ENCODE peak calls at places on chromosomes 11 and 22, in four cellular contexts. One of them, this sample, is unnamed.

GRCh38 chr22:40235418-40235817 is 57.7 kb downstream of the TNRC6B start:
- DNase-seq in uterus: no peak
- DNase-seq in sigmoid colon: no peak
- DNase-seq in BE2C: no peak
- DNase-seq in this sample: peak; percentile 31

GRCh38 chr11:1481861-1482441 is 4.6 kb downstream of the MOB2 start:
- DNase-seq in uterus: peak; percentile 15
- DNase-seq in sigmoid colon: peak; percentile 62
- DNase-seq in BE2C: peak; percentile 1
- DNase-seq in this sample: no peak

GRCh38 chr11:45648931-45649330 is 16.5 kb downstream of the CHST1 start:
- DNase-seq in uterus: no peak
- DNase-seq in sigmoid colon: no peak
- DNase-seq in BE2C: no peak
- DNase-seq in this sample: no peak

GRCh38 chr11:8699903-8700302 is 17.3 kb downstream of the RPL27A start:
- DNase-seq in uterus: no peak
- DNase-seq in sigmoid colon: peak; percentile 65
- DNase-seq in BE2C: no peak
- DNase-seq in this sample: peak; percentile 87

GRCh38 chr11:72583616-72584292 is 90.5 kb downstream of the PDE2A start:
- DNase-seq in uterus: no peak
- DNase-seq in sigmoid colon: peak; percentile 63
- DNase-seq in BE2C: no peak
- DNase-seq in this sample: no peak

GRCh38 chr22:23054531-23055257 is 15.6 kb upstream of the GNAZ start:
- DNase-seq in uterus: no peak
- DNase-seq in sigmoid colon: no peak
- DNase-seq in BE2C: no peak
- DNase-seq in this sample: no peak

GRCh38 chr11:5631969-5632635 is 7.3 kb downstream of the TRIM34 start:
- DNase-seq in uterus: no peak
- DNase-seq in sigmoid colon: no peak
- DNase-seq in BE2C: no peak
- DNase-seq in this sample: peak; percentile 53

GRCh38 chr22:49768961-49769690 is 58.5 kb downstream of the BRD1 start:
- DNase-seq in uterus: no peak
- DNase-seq in sigmoid colon: peak; percentile 70
- DNase-seq in BE2C: peak; percentile 13
- DNase-seq in this sample: no peak

GRCh38 chr22:48531721-48532435 is 1295.8 kb downstream of the BRD1 start:
- DNase-seq in uterus: no peak
- DNase-seq in sigmoid colon: no peak
- DNase-seq in BE2C: no peak
- DNase-seq in this sample: no peak

GRCh38 chr22:43153916-43154315 is 2.6 kb downstream of the TSPO start:
- DNase-seq in uterus: no peak
- DNase-seq in sigmoid colon: no peak
- DNase-seq in BE2C: no peak
- DNase-seq in this sample: no peak

GRCh38 chr11:102810943-102811528 is 13.1 kb upstream of the MMP1 start:
- DNase-seq in uterus: no peak
- DNase-seq in sigmoid colon: no peak
- DNase-seq in BE2C: no peak
- DNase-seq in this sample: peak; percentile 21

GRCh38 chr11:95829580-95830259 is 39.4 kb downstream of the CEP57 start:
- DNase-seq in uterus: no peak
- DNase-seq in sigmoid colon: no peak
- DNase-seq in BE2C: no peak
- DNase-seq in this sample: no peak

GRCh38 chr11:14529933-14530332 is 9.7 kb upstream of the PSMA1 start:
- DNase-seq in uterus: no peak
- DNase-seq in sigmoid colon: no peak
- DNase-seq in BE2C: no peak
- DNase-seq in this sample: no peak

GRCh38 chr11:102114032-102114431 is 3.8 kb downstream of the YAP1 start:
- DNase-seq in uterus: no peak
- DNase-seq in sigmoid colon: no peak
- DNase-seq in BE2C: no peak
- DNase-seq in this sample: no peak

GRCh38 chr11:132310390-132311375 is 940.3 kb downstream of the NTM start:
- DNase-seq in uterus: no peak
- DNase-seq in sigmoid colon: no peak
- DNase-seq in BE2C: no peak
- DNase-seq in this sample: no peak

GRCh38 chr11:17931595-17931994 is 81.3 kb downstream of the SERGEF start:
- DNase-seq in uterus: no peak
- DNase-seq in sigmoid colon: no peak
- DNase-seq in BE2C: no peak
- DNase-seq in this sample: no peak

GRCh38 chr22:39194098-39194497 is 41.6 kb upstream of the CBX7 start:
- DNase-seq in uterus: no peak
- DNase-seq in sigmoid colon: no peak
- DNase-seq in BE2C: no peak
- DNase-seq in this sample: no peak

GRCh38 chr22:39197578-39197977 is 45.1 kb upstream of the CBX7 start:
- DNase-seq in uterus: no peak
- DNase-seq in sigmoid colon: no peak
- DNase-seq in BE2C: no peak
- DNase-seq in this sample: no peak
- H3K36me3 ChIP-seq in uterus: no peaks in the 10 kb centered on the region
- H3K36me3 ChIP-seq in sigmoid colon: no peaks in the 10 kb centered on the region
- H3K36me3 ChIP-seq in BE2C: no peaks in the 10 kb centered on the region
- H3K36me3 ChIP-seq in this sample: no peaks in the 10 kb centered on the region

GRCh38 chr11:66345316-66345649 is 379 bp upstream of the BRMS1 start:
- DNase-seq in uterus: no peak
- DNase-seq in sigmoid colon: no peak
- DNase-seq in BE2C: no peak
- DNase-seq in this sample: no peak
- H3K4me1 ChIP-seq in uterus: peaks cover 12% of the 10 kb centered on the region
- H3K4me1 ChIP-seq in sigmoid colon: peaks cover 4% of the 10 kb centered on the region
- H3K4me1 ChIP-seq in BE2C: no peaks in the 10 kb centered on the region
- H3K4me1 ChIP-seq in this sample: peaks cover 14% of the 10 kb centered on the region

DNA sequence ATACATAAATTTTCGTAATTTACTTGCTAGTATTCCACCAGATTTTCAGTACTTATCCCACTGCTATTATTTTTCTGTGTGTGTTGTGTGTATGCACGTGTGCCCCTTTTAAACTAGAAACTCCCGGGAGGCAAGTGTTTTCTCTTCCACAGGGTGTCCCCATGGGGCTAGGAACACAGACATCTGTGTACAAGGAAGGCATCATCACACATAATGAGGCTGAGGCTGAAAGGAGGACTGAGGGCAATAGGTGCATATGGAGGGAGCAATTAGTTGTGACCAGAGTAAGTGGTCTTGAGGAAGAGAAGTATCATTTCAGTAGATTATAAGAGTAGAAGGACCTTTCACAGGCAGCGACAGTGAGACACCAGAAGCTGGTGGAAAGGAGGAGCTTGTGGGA is 2.1 kb upstream of the DPAGT1 start:
- DNase-seq in uterus: no peak
- DNase-seq in sigmoid colon: no peak
- DNase-seq in BE2C: no peak
- DNase-seq in this sample: no peak
- TF ChIP-seq CTCF in uterus: no peak
- TF ChIP-seq CTCF in sigmoid colon: no peak
- TF ChIP-seq CTCF in BE2C: peak; percentile 41
- TF ChIP-seq CTCF in this sample: no peak

GRCh38 chr22:27244328-27244727 is 557.2 kb downstream of the MN1 start:
- DNase-seq in uterus: no peak
- DNase-seq in sigmoid colon: no peak
- DNase-seq in BE2C: no peak
- DNase-seq in this sample: no peak
- H3K36me3 ChIP-seq in uterus: no peaks in the 10 kb centered on the region
- H3K36me3 ChIP-seq in sigmoid colon: no peaks in the 10 kb centered on the region
- H3K36me3 ChIP-seq in BE2C: no peaks in the 10 kb centered on the region
- H3K36me3 ChIP-seq in this sample: no peaks in the 10 kb centered on the region

GRCh38 chr22:37015587-37015878 is 3.7 kb downstream of the TST start:
- DNase-seq in uterus: no peak
- DNase-seq in sigmoid colon: no peak
- DNase-seq in BE2C: no peak
- DNase-seq in this sample: no peak
- H3K4me1 ChIP-seq in uterus: peaks cover 3% of the 10 kb centered on the region
- H3K4me1 ChIP-seq in sigmoid colon: no peaks in the 10 kb centered on the region
- H3K4me1 ChIP-seq in BE2C: peaks cover 6% of the 10 kb centered on the region
- H3K4me1 ChIP-seq in this sample: no peaks in the 10 kb centered on the region